ENCODE peak calls at places on chromosomes 4 and X, in six cellular contexts. M, A, L, J, O and Z are unnamed samples.

GRCh38 chrX:21412883-21413282 is 38.7 kb downstream of the CNKSR2 start:
- DNase-seq in M (peak), A (no peak), L (no peak), J (no peak), O (peak), Z (no peak)

GRCh38 chrX:102712967-102713677 is 874 bp downstream of the GPRASP2 start:
- DNase-seq in M (peak), A (no peak), L (peak), J (peak), O (peak), Z (peak)

GRCh38 chrX:131728295-131729145 is 184.6 kb downstream of the OR13H1 start:
- DNase-seq in M (peak), A (peak), L (no peak), J (peak), O (peak), Z (no peak)

GRCh38 chr4:32958586-32958985 is 2238.4 kb downstream of the PCDH7 start:
- DNase-seq in M (no peak), A (no peak), L (no peak), J (no peak), O (no peak), Z (no peak)

GRCh38 chrX:40097492-40098263 is at the start of gene BCOR:
- DNase-seq in M (peak), A (no peak), L (peak), J (peak), O (peak), Z (no peak)

GRCh38 chr4:184688447-184688846 is 38.9 kb downstream of the PRIMPOL start:
- DNase-seq in M (peak), A (no peak), L (peak), J (no peak), O (peak), Z (peak)

GRCh38 chr4:95548738-95549245 is at the start of gene UNC5C:
- DNase-seq in M (peak), A (no peak), L (peak), J (peak), O (no peak), Z (no peak)

GRCh38 chr4:5784960-5785611 is 74.1 kb downstream of the EVC start:
- DNase-seq in M (no peak), A (no peak), L (peak), J (no peak), O (no peak), Z (no peak)

GRCh38 chr4:103664676-103665075 is 55.1 kb downstream of the TACR3 start:
- DNase-seq in M (no peak), A (no peak), L (no peak), J (no peak), O (no peak), Z (no peak)

GRCh38 chr4:158450741-158451140 is 70.9 kb upstream of the RXFP1 start:
- DNase-seq in M (no peak), A (no peak), L (no peak), J (no peak), O (no peak), Z (no peak)

GRCh38 chrX:259692-260355 is 21.4 kb upstream of the PLCXD1 start:
- DNase-seq in M (no peak), A (no peak), L (peak), J (no peak), O (no peak), Z (no peak)

GRCh38 chr4:78565971-78566372 is 14.4 kb downstream of the ANXA3 start:
- DNase-seq in M (peak), A (no peak), L (peak), J (no peak), O (peak), Z (peak)

GRCh38 chrX:3143043-3143799 is 102.0 kb downstream of the ARSF start:
- DNase-seq in M (no peak), A (no peak), L (no peak), J (no peak), O (no peak), Z (no peak)

GRCh38 chr4:39706829-39707511 is 9.0 kb downstream of the UBE2K start:
- DNase-seq in M (peak), A (no peak), L (peak), J (no peak), O (no peak), Z (no peak)

GRCh38 chrX:47191331-47191730 is 2.3 kb upstream of the UBA1 start:
- DNase-seq in M (no peak), A (no peak), L (peak), J (peak), O (no peak), Z (peak)

GRCh38 chr4:28225005-28225404 is 1364.4 kb downstream of the STIM2 start:
- DNase-seq in M (peak), A (no peak), L (peak), J (no peak), O (peak), Z (peak)

GRCh38 chr4:74751247-74751646 is 43.1 kb downstream of the BTC start:
- DNase-seq in M (no peak), A (no peak), L (no peak), J (no peak), O (no peak), Z (no peak)

GRCh38 chr4:138035781-138036258 is 206.3 kb downstream of the SLC7A11 start:
- DNase-seq in M (peak), A (peak), L (peak), J (no peak), O (peak), Z (peak)

GRCh38 chr4:165970703-165971420 is 97.8 kb downstream of the TLL1 start:
- DNase-seq in M (no peak), A (no peak), L (no peak), J (no peak), O (no peak), Z (peak)

GRCh38 chr4:6334203-6334887 is 64.7 kb downstream of the WFS1 start:
- DNase-seq in M (no peak), A (no peak), L (no peak), J (no peak), O (no peak), Z (no peak)

GRCh38 chr4:41507292-41507933 is 30.5 kb upstream of the LIMCH1 start:
- DNase-seq in M (peak), A (no peak), L (no peak), J (no peak), O (no peak), Z (peak)

GRCh38 chrX:97401154-97401553 is 517.4 kb downstream of the RPA4 start:
- DNase-seq in M (no peak), A (peak), L (no peak), J (no peak), O (no peak), Z (no peak)
- H3K27ac ChIP-seq in M (no peak), A (peak), L (no peak), J (no peak), O (no peak), Z (no peak)

DNA sequence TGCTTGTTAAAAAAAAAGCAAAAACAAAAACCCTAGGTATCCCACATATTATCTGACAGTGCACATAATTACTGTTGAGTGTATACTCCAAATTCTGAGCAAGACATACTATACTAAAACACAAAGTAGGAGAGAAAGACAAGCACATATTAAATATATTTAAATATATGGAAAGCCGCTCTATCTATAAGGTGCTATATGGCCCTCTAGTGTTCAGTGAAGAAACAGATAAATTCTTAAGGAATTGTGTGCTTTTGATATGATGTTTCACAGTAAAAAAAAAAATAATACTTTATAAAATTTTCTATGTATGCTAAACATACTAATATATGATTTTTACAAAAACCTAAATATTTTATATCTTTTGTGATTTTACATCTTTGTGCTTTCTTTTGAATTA is 137.8 kb downstream of the FBXW7 start:
- DNase-seq in M (peak), A (no peak), L (no peak), J (no peak), O (peak), Z (peak)
- TF ChIP-seq CTCF in M (peak), A (peak), L (peak), J (peak), O (peak), Z (peak)

DNA sequence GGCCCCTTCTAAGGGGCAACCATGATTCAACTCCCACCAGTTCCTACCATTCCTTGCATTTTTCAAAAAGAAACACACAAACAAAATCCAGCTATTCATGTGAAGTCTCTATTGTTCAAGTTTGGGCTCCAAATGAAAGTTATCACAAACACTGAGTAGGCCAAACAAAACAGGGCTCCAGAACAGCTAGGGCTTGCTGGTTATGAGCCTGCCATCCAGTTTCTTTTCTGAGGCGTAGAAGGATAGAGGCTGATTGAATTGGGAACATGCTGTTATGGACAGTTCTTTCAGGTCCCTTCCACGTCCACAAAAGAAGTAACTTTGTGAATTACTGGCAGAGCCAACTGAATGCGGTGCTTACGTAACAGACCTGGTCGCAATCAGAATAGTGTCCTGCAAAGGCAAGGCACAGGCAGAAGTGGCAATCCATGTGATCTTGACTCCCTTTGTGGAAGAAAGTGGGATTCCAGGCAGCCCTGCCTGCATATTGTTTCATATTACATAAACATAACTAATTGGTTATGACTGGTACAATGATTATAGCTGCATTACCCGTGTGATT is 244.5 kb downstream of the SCFD2 start:
- DNase-seq in M (no peak), A (no peak), L (no peak), J (no peak), O (no peak), Z (no peak)
- H3K27ac ChIP-seq in M (no peak), A (no peak), L (no peak), J (no peak), O (no peak), Z (no peak)

GRCh38 chr4:55184600-55185523 is 59.5 kb upstream of the KDR start:
- DNase-seq in M (peak), A (no peak), L (peak), J (peak), O (peak), Z (no peak)
- TF ChIP-seq CTCF in M (peak), A (peak), L (peak), J (peak), O (no peak), Z (peak)

DNA sequence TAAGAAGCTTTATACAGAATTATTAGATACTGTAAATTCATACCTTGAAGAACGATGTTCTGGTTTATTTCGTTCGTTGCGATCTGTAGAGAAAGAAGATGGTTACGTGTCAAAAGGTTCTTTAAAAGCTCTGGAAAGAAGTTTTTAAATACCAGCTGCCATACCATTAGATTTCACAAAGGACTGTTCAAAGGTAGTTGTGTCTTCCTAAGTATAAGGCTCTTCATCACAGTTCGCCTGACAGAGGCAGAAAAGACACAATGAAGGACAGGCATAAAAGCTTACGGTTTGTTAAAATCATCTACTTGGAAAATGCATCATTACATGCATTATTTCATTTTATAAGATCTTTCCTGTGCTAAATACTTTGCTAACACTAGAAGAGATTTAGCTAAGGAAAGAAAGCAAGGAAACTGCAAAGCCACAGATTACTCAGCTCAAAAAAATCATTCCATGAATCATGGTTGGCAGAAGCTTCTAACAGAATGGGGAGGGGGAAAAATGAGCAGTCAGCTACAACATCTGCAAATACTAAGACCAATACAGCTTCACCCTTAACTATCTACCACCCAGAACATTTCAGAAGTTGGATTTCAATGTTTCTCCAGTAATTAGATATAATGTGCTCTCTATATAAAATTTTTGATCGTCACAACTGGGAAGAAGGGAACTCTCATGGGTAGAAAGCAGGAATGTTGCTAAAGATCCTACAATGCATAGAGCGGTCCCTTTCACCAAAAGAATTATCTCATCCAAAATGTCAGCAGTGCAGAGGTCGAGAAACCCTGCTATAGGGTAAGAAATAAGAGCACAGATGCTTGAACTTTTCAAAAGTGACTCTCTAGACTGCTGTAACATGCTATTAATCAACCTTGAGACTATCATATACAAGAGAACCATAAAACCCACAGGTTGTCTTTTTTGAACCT is 50.7 kb upstream of the PRSS48 start:
- DNase-seq in M (peak), A (no peak), L (no peak), J (no peak), O (peak), Z (peak)
- H3K27ac ChIP-seq in M (peak), A (no peak), L (no peak), J (peak), O (peak), Z (no peak)

GRCh38 chrX:105226499-105226898 is 6.0 kb upstream of the TEX13A start:
- DNase-seq in M (no peak), A (no peak), L (no peak), J (no peak), O (no peak), Z (no peak)

GRCh38 chrX:105221374-105221773 is 880 bp upstream of the TEX13A start:
- DNase-seq in M (no peak), A (no peak), L (no peak), J (no peak), O (no peak), Z (no peak)

GRCh38 chrX:105219454-105220401 is 766 bp downstream of the TEX13A start:
- DNase-seq in M (no peak), A (no peak), L (no peak), J (no peak), O (no peak), Z (no peak)

DNA sequence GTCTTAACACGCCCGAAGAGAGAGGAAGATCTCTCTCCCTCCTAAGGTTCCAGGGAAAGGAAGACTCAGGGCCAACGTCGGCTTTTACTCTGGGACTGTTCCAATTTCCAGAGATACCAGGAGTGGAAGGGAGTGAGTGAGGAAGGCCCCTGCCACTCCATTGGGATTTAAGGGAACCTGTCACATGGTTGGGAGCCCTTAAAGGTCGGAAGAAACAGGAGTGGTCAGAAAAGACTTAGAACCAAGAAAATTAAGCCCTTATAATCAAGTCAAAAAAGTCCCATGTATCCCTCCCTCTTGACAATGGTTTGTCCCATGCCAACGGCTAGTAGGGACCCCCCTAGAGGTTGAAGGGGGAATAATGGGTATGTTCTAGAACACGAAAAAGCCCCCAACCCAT is at the start of gene TEX13A:
- DNase-seq in M (no peak), A (no peak), L (no peak), J (no peak), O (no peak), Z (no peak)
- TF ChIP-seq CTCF in M (no peak), A (no peak), L (no peak), J (no peak), O (no peak), Z (no peak)

DNA sequence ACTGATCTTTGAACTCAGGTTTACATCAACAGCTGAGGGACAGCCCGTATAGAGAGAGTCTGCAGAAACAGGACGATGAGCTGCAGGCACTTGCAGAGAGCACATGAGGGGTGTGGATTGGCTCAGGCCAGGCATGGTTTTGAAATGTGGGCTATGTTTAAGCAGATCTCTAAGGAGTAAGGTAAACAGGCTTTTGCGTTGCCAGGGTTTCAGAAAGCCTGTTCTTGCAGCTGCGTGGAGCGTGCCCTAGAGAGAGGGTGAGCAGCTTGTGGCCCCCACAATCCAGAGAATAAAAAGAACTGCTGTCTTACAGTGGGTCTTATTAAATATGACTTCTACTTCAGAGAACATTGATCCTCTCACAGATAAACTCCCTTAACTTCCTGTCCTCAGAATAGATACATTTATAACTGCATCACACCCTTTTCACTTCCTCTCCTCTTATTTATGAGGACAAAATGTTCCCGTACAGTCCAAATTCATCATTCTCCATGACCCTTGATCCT is 64.1 kb downstream of the TMA16 start:
- DNase-seq in M (no peak), A (no peak), L (no peak), J (peak), O (no peak), Z (no peak)
- H3K27ac ChIP-seq in M (no peak), A (peak), L (no peak), J (peak), O (no peak), Z (no peak)